ENCODE peak calls at places on chromosomes 16 and 17, in four cellular contexts. N, R, O and H are unnamed samples. For H3K4me1, the result is how much of the 10 kb centered on the place peaks cover.

GRCh38 chr17:6756425-6757012 is 673 bp downstream of the XAF1 start:
- DNase-seq in N (no peak), R (no peak), O (no peak), H (no peak)

GRCh38 chr17:4344926-4345325 is 21.5 kb downstream of the UBE2G1 start:
- DNase-seq in N (no peak), R (no peak), O (no peak), H (no peak)

GRCh38 chr16:53922067-53922804 is 218.3 kb downstream of the FTO start:
- DNase-seq in N (no peak), R (no peak), O (no peak), H (no peak)

GRCh38 chr17:62790554-62790953 is 17.6 kb downstream of the MARCHF10 start:
- DNase-seq in N (no peak), R (no peak), O (no peak), H (peak)

GRCh38 chr16:46947900-46948547 is 25.4 kb downstream of the DNAJA2 start:
- DNase-seq in N (no peak), R (no peak), O (no peak), H (peak)

GRCh38 chr16:82329504-82330192 is 159.6 kb upstream of the MPHOSPH6 start:
- DNase-seq in N (no peak), R (no peak), O (no peak), H (no peak)

GRCh38 chr17:39752241-39752831 is 14.6 kb downstream of the GRB7 start:
- DNase-seq in N (no peak), R (no peak), O (peak), H (no peak)

GRCh38 chr17:70138309-70138865 is 30.9 kb upstream of the KCNJ2 start:
- DNase-seq in N (no peak), R (no peak), O (no peak), H (peak)

GRCh38 chr17:53894591-53894990 is 71.9 kb downstream of the KIF2B start:
- DNase-seq in N (no peak), R (no peak), O (no peak), H (no peak)

GRCh38 chr16:10558746-10559641 is 21.4 kb downstream of the EMP2 start:
- DNase-seq in N (no peak), R (peak), O (peak), H (peak)

DNA sequence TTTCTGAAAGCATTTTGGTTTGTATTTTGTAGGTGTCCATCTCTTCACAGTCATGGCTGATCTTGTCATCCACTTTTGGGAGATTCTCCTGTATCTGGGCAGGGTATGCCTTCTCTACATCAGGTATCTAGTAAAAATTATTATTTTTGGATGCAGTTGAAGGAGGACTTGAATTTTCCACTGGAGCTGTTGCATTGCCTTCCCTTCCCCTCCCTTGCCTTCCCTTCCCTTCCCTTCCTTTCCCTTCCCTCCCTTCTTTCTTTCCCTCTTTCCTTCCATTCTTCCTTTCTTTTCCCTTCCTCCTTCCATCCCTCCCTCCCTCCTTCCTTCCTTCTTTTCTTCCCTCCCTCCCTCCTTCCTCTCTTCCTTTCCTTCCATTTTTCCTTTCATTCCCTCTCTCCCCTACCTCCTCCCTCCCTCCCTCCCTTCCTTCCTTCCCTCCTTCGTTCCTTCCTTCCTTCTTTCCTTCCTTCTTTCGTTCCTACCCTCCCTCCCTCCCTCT is 33.8 kb upstream of the CPHXL start:
- DNase-seq in N (no peak), R (no peak), O (no peak), H (no peak)
- H3K4me1 ChIP-seq in N (under half), R (under half), O (under half), H (under half)

GRCh38 chr17:42441717-42442565 is 16.7 kb upstream of the ATP6V0A1 start:
- DNase-seq in N (no peak), R (no peak), O (no peak), H (no peak)

GRCh38 chr17:42436401-42436800 is 13.3 kb upstream of the CAVIN1 start:
- DNase-seq in N (no peak), R (no peak), O (no peak), H (no peak)

GRCh38 chr17:42438600-42439567 is 15.8 kb upstream of the CAVIN1 start:
- DNase-seq in N (no peak), R (no peak), O (no peak), H (no peak)
- TF ChIP-seq CTCF in N (no peak), R (peak), O (peak), H (peak)

DNA sequence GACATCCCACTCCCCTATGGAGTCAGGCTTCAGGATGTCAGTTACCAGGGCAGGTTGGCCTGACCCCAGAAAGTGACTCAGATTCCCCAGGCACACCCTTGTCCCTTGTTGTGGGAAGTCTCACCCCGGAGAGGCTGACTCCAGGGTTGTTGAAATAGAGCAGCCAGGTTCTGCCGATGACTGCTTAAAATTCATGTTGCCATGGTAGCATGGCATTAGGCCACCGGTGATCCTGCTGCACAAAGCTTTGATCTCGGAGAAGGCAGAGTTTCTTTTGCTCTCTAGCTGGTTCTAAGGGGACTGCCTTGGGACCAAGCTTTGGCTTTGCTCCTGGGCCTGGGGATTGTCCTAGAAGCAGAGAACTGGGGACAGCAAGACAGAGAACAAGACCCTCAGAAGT is 106.7 kb downstream of the RGS9 start:
- DNase-seq in N (no peak), R (no peak), O (no peak), H (peak)
- H3K27ac ChIP-seq in N (no peak), R (no peak), O (no peak), H (no peak)

GRCh38 chr16:89316701-89317100 is 99.2 kb downstream of the ZNF778 start:
- DNase-seq in N (no peak), R (no peak), O (no peak), H (no peak)
- H3K4me1 ChIP-seq in N (half or more), R (half or more), O (half or more), H (half or more)